ENCODE peak calls at places on chromosomes 5 and 9, in four cellular contexts. R is ELR; W is non-pigmented ciliary epithelial cell; V is stimulated activated CD8-positive, alpha-beta memory T cell treated with anti-CD3 and anti-CD28 coated beads, Interleukin-4, amount 100 ng/mL, for 1 hour. E is an unnamed sample.

GRCh38 chr5:52771343-52772039 is 16.2 kb upstream of the ITGA1 start:
- DNase-seq in R (no peak), W (no peak), V (no peak), E (no peak)

GRCh38 chr5:139146809-139147742 is 51.1 kb downstream of the SIL1 start:
- DNase-seq in R (no peak), W (no peak), V (no peak), E (no peak)

GRCh38 chr5:72661405-72661804 is 154.2 kb upstream of the ZNF366 start:
- DNase-seq in R (peak), W (peak), V (no peak), E (no peak)

GRCh38 chr5:177508837-177509236 is 789 bp downstream of the DOK3 start:
- DNase-seq in R (no peak), W (no peak), V (no peak), E (no peak)

GRCh38 chr5:57452885-57453284 is 29.7 kb downstream of the ACTBL2 start:
- DNase-seq in R (no peak), W (no peak), V (no peak), E (no peak)

GRCh38 chr9:134224130-134224826 is 59.9 kb upstream of the RNU6ATAC start:
- DNase-seq in R (no peak), W (no peak), V (no peak), E (no peak)

GRCh38 chr9:81656871-81657337 is 32.4 kb downstream of the TLE1 start:
- DNase-seq in R (no peak), W (no peak), V (no peak), E (no peak)

GRCh38 chr9:134855900-134856377 is 24.7 kb upstream of the FCN2 start:
- DNase-seq in R (no peak), W (no peak), V (no peak), E (no peak)

GRCh38 chr5:142839711-142840441 is 69.7 kb downstream of the ARHGAP26 start:
- DNase-seq in R (no peak), W (no peak), V (no peak), E (no peak)

GRCh38 chr9:8101607-8102006 is 302.0 kb upstream of the DMAC1 start:
- DNase-seq in R (no peak), W (no peak), V (no peak), E (no peak)

GRCh38 chr5:84287964-84288363 is 96.7 kb downstream of the EDIL3 start:
- DNase-seq in R (peak), W (peak), V (no peak), E (no peak)

GRCh38 chr9:89778100-89779085 is 173.6 kb downstream of the GADD45G start:
- DNase-seq in R (no peak), W (no peak), V (no peak), E (no peak)

GRCh38 chr5:113246371-113246870 is 188.4 kb downstream of the TSSK1B start:
- DNase-seq in R (no peak), W (no peak), V (no peak), E (no peak)

E was measured in retinal pigment epithelial cell.